ENCODE peak calls at places on chromosomes 2 and 18, in seven cellular contexts. S is NCI-H82; D is NCI-H774; A is AG08396; H is posterior vena cava; G is naive thymus-derived CD8-positive, alpha-beta T cell; C is activated effector memory CD4-positive, alpha-beta T cell treated with anti-CD3 and anti-CD28 coated beads, Interleukin-2, amount 50 U/mL, for 16 hours. V is an unnamed sample.

GRCh38 chr2:118146315-118147283 is 58.3 kb downstream of the INSIG2 start:
- DNase-seq in S (no peak), D (no peak), A (no peak), H (no peak), G (no peak), C (no peak), V (no peak)

GRCh38 chr2:128322651-128323491 is 4.2 kb upstream of the HS6ST1 start:
- DNase-seq in S (no peak), D (no peak), A (no peak), H (peak), G (peak), C (peak), V (peak)

GRCh38 chr18:56910967-56911366 is 235.9 kb upstream of the BOD1L2 start:
- DNase-seq in S (peak), D (peak), A (no peak), H (no peak), G (no peak), C (no peak), V (no peak)

GRCh38 chr2:96135171-96135570 is 3.1 kb downstream of the ASTL start:
- DNase-seq in S (no peak), D (no peak), A (no peak), H (no peak), G (no peak), C (no peak), V (no peak)

GRCh38 chr2:15673919-15674636 is 82.4 kb downstream of the DDX1 start:
- DNase-seq in S (peak), D (no peak), A (no peak), H (no peak), G (no peak), C (no peak), V (no peak)

GRCh38 chr2:71772510-71773172 is 319.3 kb downstream of the DYSF start:
- DNase-seq in S (no peak), D (no peak), A (no peak), H (no peak), G (no peak), C (no peak), V (no peak)

GRCh38 chr2:88055049-88055435 is 541 bp downstream of the KRCC1 start:
- DNase-seq in S (peak), D (no peak), A (peak), H (no peak), G (no peak), C (no peak), V (no peak)

GRCh38 chr2:69997296-69998184 is 36.1 kb upstream of the ASPRV1 start:
- DNase-seq in S (no peak), D (no peak), A (peak), H (peak), G (no peak), C (peak), V (no peak)

GRCh38 chr2:203018181-203018580 is 3.5 kb downstream of the NBEAL1 start:
- DNase-seq in S (no peak), D (no peak), A (no peak), H (no peak), G (no peak), C (no peak), V (no peak)

GRCh38 chr2:182852090-182852489 is 14.3 kb downstream of the FRZB start:
- DNase-seq in S (peak), D (no peak), A (no peak), H (no peak), G (no peak), C (no peak), V (no peak)